ENCODE peak calls at places on chromosomes 16 and 17, in nine cellular contexts. One of them, this sample, is unnamed.

GRCh38 chr16:85583491-85584181 is 29.5 kb upstream of the GSE1 start:
- DNase-seq in endothelial cell: no peak
- DNase-seq in HFF-Myc: no peak
- DNase-seq in Caco-2: no peak
- DNase-seq in fibroblast of the aortic adventitia: peak; percentile 69
- DNase-seq in BE2C: peak; percentile 46
- DNase-seq in CD8-positive, alpha-beta T cell: no peak
- DNase-seq in GM10248: no peak
- DNase-seq in astrocyte of the spinal cord: peak; percentile 26
- DNase-seq in this sample: no peak

GRCh38 chr17:59830007-59830630 is 62.6 kb downstream of the TUBD1 start:
- DNase-seq in BE2C: no peak
- DNase-seq in astrocyte of the spinal cord: peak; percentile 83
- DNase-seq in CD8-positive, alpha-beta T cell: no peak
- DNase-seq in fibroblast of the aortic adventitia: peak; percentile 85
- DNase-seq in HFF-Myc: no peak
- DNase-seq in GM10248: no peak
- DNase-seq in endothelial cell: no peak
- DNase-seq in Caco-2: no peak
- DNase-seq in this sample: no peak

GRCh38 chr16:80664226-80664625 is 123.4 kb downstream of the DYNLRB2 start:
- DNase-seq in endothelial cell: no peak
- DNase-seq in fibroblast of the aortic adventitia: no peak
- DNase-seq in BE2C: no peak
- DNase-seq in astrocyte of the spinal cord: no peak
- DNase-seq in HFF-Myc: no peak
- DNase-seq in CD8-positive, alpha-beta T cell: no peak
- DNase-seq in GM10248: no peak
- DNase-seq in Caco-2: no peak
- DNase-seq in this sample: no peak

GRCh38 chr17:8147805-8148404 is 4.3 kb downstream of the PER1 start:
- DNase-seq in GM10248: no peak
- DNase-seq in Caco-2: no peak
- DNase-seq in BE2C: no peak
- DNase-seq in HFF-Myc: no peak
- DNase-seq in astrocyte of the spinal cord: no peak
- DNase-seq in CD8-positive, alpha-beta T cell: no peak
- DNase-seq in endothelial cell: no peak
- DNase-seq in fibroblast of the aortic adventitia: no peak
- DNase-seq in this sample: no peak

GRCh38 chr17:81735181-81736102 is 23.4 kb downstream of the SLC25A10 start:
- DNase-seq in astrocyte of the spinal cord: no peak
- DNase-seq in HFF-Myc: no peak
- DNase-seq in endothelial cell: no peak
- DNase-seq in BE2C: no peak
- DNase-seq in CD8-positive, alpha-beta T cell: no peak
- DNase-seq in Caco-2: peak; percentile 41
- DNase-seq in fibroblast of the aortic adventitia: peak; percentile 52
- DNase-seq in GM10248: peak; percentile 67
- DNase-seq in this sample: no peak

GRCh38 chr17:40342575-40343058 is 21.9 kb downstream of the GJD3 start:
- DNase-seq in CD8-positive, alpha-beta T cell: no peak
- DNase-seq in astrocyte of the spinal cord: no peak
- DNase-seq in Caco-2: no peak
- DNase-seq in HFF-Myc: no peak
- DNase-seq in BE2C: no peak
- DNase-seq in GM10248: no peak
- DNase-seq in endothelial cell: no peak
- DNase-seq in fibroblast of the aortic adventitia: no peak
- DNase-seq in this sample: no peak

GRCh38 chr16:11032922-11033291 is 88.5 kb downstream of the CLEC16A start:
- DNase-seq in endothelial cell: no peak
- DNase-seq in HFF-Myc: peak; percentile 77
- DNase-seq in fibroblast of the aortic adventitia: peak; percentile 94
- DNase-seq in Caco-2: no peak
- DNase-seq in astrocyte of the spinal cord: peak; percentile 41
- DNase-seq in GM10248: no peak
- DNase-seq in BE2C: no peak
- DNase-seq in CD8-positive, alpha-beta T cell: no peak
- DNase-seq in this sample: no peak

GRCh38 chr16:995087-995486 is 13.5 kb downstream of the SOX8 start:
- DNase-seq in CD8-positive, alpha-beta T cell: no peak
- DNase-seq in endothelial cell: no peak
- DNase-seq in astrocyte of the spinal cord: peak; percentile 46
- DNase-seq in GM10248: no peak
- DNase-seq in BE2C: no peak
- DNase-seq in Caco-2: no peak
- DNase-seq in HFF-Myc: no peak
- DNase-seq in fibroblast of the aortic adventitia: peak; percentile 24
- DNase-seq in this sample: no peak

GRCh38 chr16:22397931-22398330 is 23.5 kb upstream of the CDR2 start:
- DNase-seq in HFF-Myc: no peak
- DNase-seq in GM10248: no peak
- DNase-seq in Caco-2: no peak
- DNase-seq in CD8-positive, alpha-beta T cell: no peak
- DNase-seq in fibroblast of the aortic adventitia: no peak
- DNase-seq in endothelial cell: no peak
- DNase-seq in BE2C: no peak
- DNase-seq in astrocyte of the spinal cord: no peak
- DNase-seq in this sample: no peak

GRCh38 chr16:22400899-22401298 is 26.5 kb upstream of the CDR2 start:
- DNase-seq in fibroblast of the aortic adventitia: no peak
- DNase-seq in BE2C: no peak
- DNase-seq in CD8-positive, alpha-beta T cell: no peak
- DNase-seq in HFF-Myc: no peak
- DNase-seq in Caco-2: no peak
- DNase-seq in astrocyte of the spinal cord: no peak
- DNase-seq in GM10248: no peak
- DNase-seq in endothelial cell: no peak
- DNase-seq in this sample: no peak

GRCh38 chr16:22397459-22397858 is 23.0 kb upstream of the CDR2 start:
- DNase-seq in Caco-2: no peak
- DNase-seq in fibroblast of the aortic adventitia: peak; percentile 97
- DNase-seq in BE2C: no peak
- DNase-seq in endothelial cell: no peak
- DNase-seq in GM10248: no peak
- DNase-seq in CD8-positive, alpha-beta T cell: no peak
- DNase-seq in astrocyte of the spinal cord: peak; percentile 91
- DNase-seq in HFF-Myc: peak; percentile 59
- DNase-seq in this sample: no peak

GRCh38 chr16:22395960-22396359 is 21.5 kb upstream of the CDR2 start:
- DNase-seq in astrocyte of the spinal cord: no peak
- DNase-seq in Caco-2: no peak
- DNase-seq in GM10248: no peak
- DNase-seq in BE2C: no peak
- DNase-seq in CD8-positive, alpha-beta T cell: no peak
- DNase-seq in endothelial cell: no peak
- DNase-seq in fibroblast of the aortic adventitia: no peak
- DNase-seq in HFF-Myc: no peak
- DNase-seq in this sample: no peak
- TF ChIP-seq CTCF in astrocyte of the spinal cord: no peak
- TF ChIP-seq CTCF in Caco-2: no peak
- TF ChIP-seq CTCF in GM10248: no peak
- TF ChIP-seq CTCF in BE2C: no peak
- TF ChIP-seq CTCF in CD8-positive, alpha-beta T cell: no peak
- TF ChIP-seq CTCF in endothelial cell: no peak
- TF ChIP-seq CTCF in fibroblast of the aortic adventitia: no peak
- TF ChIP-seq CTCF in HFF-Myc: no peak
- TF ChIP-seq CTCF in this sample: no peak

DNA sequence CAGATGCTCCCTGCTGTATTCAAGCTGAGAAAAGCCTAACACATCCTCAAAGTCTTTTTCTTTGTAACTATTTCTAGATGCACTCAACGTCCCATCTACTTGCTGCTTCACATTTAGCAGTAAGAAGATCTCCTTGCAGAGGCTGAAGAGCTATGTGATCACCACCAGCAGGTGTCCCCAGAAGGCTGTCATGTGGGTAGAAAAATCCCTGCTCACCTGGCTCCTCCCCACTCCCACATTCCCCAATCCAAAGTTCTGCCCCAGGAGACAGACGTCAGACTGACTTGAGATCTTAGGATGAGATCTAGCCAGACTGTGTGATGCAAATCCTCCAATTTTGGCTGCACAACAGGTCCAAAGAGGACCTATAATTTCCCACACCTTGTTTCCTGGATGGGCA is 1.1 kb downstream of the CCL13 start:
- DNase-seq in CD8-positive, alpha-beta T cell: no peak
- DNase-seq in Caco-2: peak; percentile 29
- DNase-seq in GM10248: no peak
- DNase-seq in BE2C: no peak
- DNase-seq in astrocyte of the spinal cord: no peak
- DNase-seq in fibroblast of the aortic adventitia: no peak
- DNase-seq in HFF-Myc: no peak
- DNase-seq in endothelial cell: no peak
- DNase-seq in this sample: no peak
- TF ChIP-seq CTCF in CD8-positive, alpha-beta T cell: no peak
- TF ChIP-seq CTCF in Caco-2: peak; percentile 31
- TF ChIP-seq CTCF in GM10248: no peak
- TF ChIP-seq CTCF in BE2C: no peak
- TF ChIP-seq CTCF in astrocyte of the spinal cord: no peak
- TF ChIP-seq CTCF in fibroblast of the aortic adventitia: no peak
- TF ChIP-seq CTCF in HFF-Myc: no peak
- TF ChIP-seq CTCF in endothelial cell: no peak
- TF ChIP-seq CTCF in this sample: no peak

GRCh38 chr17:32010114-32010513 is 2.9 kb downstream of the LRRC37B start:
- DNase-seq in HFF-Myc: no peak
- DNase-seq in Caco-2: no peak
- DNase-seq in astrocyte of the spinal cord: no peak
- DNase-seq in GM10248: no peak
- DNase-seq in endothelial cell: no peak
- DNase-seq in CD8-positive, alpha-beta T cell: no peak
- DNase-seq in BE2C: no peak
- DNase-seq in fibroblast of the aortic adventitia: no peak
- DNase-seq in this sample: no peak

GRCh38 chr17:32009262-32009542 is 2.0 kb downstream of the LRRC37B start:
- DNase-seq in endothelial cell: no peak
- DNase-seq in GM10248: no peak
- DNase-seq in CD8-positive, alpha-beta T cell: no peak
- DNase-seq in Caco-2: no peak
- DNase-seq in astrocyte of the spinal cord: no peak
- DNase-seq in BE2C: no peak
- DNase-seq in HFF-Myc: no peak
- DNase-seq in fibroblast of the aortic adventitia: no peak
- DNase-seq in this sample: no peak

GRCh38 chr17:32006957-32007462 is at the start of gene LRRC37B:
- DNase-seq in astrocyte of the spinal cord: peak; percentile 74
- DNase-seq in GM10248: peak; percentile 89
- DNase-seq in endothelial cell: peak; percentile 93
- DNase-seq in CD8-positive, alpha-beta T cell: peak; percentile 86
- DNase-seq in Caco-2: peak; percentile 94
- DNase-seq in HFF-Myc: no peak
- DNase-seq in fibroblast of the aortic adventitia: peak; percentile 64
- DNase-seq in BE2C: peak; percentile 79
- DNase-seq in this sample: peak; percentile 67

DNA sequence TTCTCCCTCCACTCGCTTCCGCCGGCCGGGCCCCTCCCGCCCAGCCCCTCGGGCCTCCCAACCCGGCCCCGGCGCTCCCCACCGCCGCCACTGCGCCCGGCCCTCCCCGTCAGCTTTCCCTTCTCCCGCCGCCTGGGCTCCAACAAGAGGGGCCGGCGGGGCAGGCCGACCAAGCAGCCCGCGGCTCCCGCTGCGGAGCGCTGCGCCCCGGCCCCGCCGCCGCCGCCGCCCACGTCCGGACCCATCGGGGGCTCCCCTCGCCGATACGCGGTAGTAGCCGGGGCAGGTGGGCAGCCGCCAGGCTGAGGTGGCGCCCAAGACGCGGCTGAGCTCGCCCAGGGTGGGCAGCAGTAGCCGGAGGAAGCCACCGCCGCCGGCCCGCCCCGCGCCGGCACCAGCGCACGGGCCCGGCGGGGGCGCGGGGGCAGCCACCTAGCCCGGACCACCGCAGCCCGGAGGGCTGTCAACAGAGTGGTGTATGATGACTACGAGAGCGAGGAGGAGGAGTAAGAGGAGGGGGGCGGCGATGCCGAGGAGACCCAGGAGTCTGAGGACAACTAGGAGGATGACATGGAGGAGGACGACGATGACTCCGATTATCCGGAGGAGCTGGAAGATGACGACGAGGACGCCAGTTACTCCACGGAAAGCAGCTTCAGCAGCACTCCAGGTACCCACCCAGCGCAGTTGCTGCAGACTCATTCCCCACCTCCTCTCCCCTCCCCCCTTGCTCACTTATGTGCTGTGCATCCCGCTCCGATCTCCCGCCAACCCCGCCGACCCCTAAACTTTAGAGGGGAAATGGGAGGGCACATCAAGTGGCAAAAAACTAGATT is 498 bp downstream of the LRRC37B start:
- DNase-seq in endothelial cell: peak; percentile 32
- DNase-seq in HFF-Myc: no peak
- DNase-seq in Caco-2: peak; percentile 30
- DNase-seq in fibroblast of the aortic adventitia: peak; percentile 18
- DNase-seq in astrocyte of the spinal cord: peak; percentile 19
- DNase-seq in BE2C: peak; percentile 30
- DNase-seq in GM10248: peak; percentile 43
- DNase-seq in CD8-positive, alpha-beta T cell: peak; percentile 15
- DNase-seq in this sample: no peak
- TF ChIP-seq CTCF in endothelial cell: no peak
- TF ChIP-seq CTCF in HFF-Myc: no peak
- TF ChIP-seq CTCF in Caco-2: no peak
- TF ChIP-seq CTCF in fibroblast of the aortic adventitia: no peak
- TF ChIP-seq CTCF in astrocyte of the spinal cord: no peak
- TF ChIP-seq CTCF in BE2C: no peak
- TF ChIP-seq CTCF in GM10248: no peak
- TF ChIP-seq CTCF in CD8-positive, alpha-beta T cell: no peak
- TF ChIP-seq CTCF in this sample: no peak

GRCh38 chr17:78106211-78106610 is 22.3 kb downstream of the TMC6 start:
- DNase-seq in HFF-Myc: no peak
- DNase-seq in GM10248: no peak
- DNase-seq in fibroblast of the aortic adventitia: no peak
- DNase-seq in astrocyte of the spinal cord: no peak
- DNase-seq in endothelial cell: no peak
- DNase-seq in CD8-positive, alpha-beta T cell: no peak
- DNase-seq in BE2C: no peak
- DNase-seq in Caco-2: no peak
- DNase-seq in this sample: no peak

GRCh38 chr17:78107457-78107856 is 21.1 kb downstream of the TMC6 start:
- DNase-seq in fibroblast of the aortic adventitia: peak; percentile 54
- DNase-seq in Caco-2: no peak
- DNase-seq in CD8-positive, alpha-beta T cell: no peak
- DNase-seq in HFF-Myc: no peak
- DNase-seq in BE2C: no peak
- DNase-seq in GM10248: no peak
- DNase-seq in endothelial cell: no peak
- DNase-seq in astrocyte of the spinal cord: no peak
- DNase-seq in this sample: no peak

GRCh38 chr17:78105101-78105500 is 23.5 kb downstream of the TMC6 start:
- DNase-seq in astrocyte of the spinal cord: no peak
- DNase-seq in GM10248: no peak
- DNase-seq in fibroblast of the aortic adventitia: no peak
- DNase-seq in CD8-positive, alpha-beta T cell: no peak
- DNase-seq in BE2C: no peak
- DNase-seq in endothelial cell: no peak
- DNase-seq in HFF-Myc: no peak
- DNase-seq in Caco-2: no peak
- DNase-seq in this sample: no peak

GRCh38 chr17:78104540-78104941 is 24.0 kb downstream of the TMC6 start:
- DNase-seq in astrocyte of the spinal cord: no peak
- DNase-seq in GM10248: no peak
- DNase-seq in HFF-Myc: no peak
- DNase-seq in BE2C: no peak
- DNase-seq in fibroblast of the aortic adventitia: no peak
- DNase-seq in Caco-2: no peak
- DNase-seq in CD8-positive, alpha-beta T cell: no peak
- DNase-seq in endothelial cell: no peak
- DNase-seq in this sample: no peak

DNA sequence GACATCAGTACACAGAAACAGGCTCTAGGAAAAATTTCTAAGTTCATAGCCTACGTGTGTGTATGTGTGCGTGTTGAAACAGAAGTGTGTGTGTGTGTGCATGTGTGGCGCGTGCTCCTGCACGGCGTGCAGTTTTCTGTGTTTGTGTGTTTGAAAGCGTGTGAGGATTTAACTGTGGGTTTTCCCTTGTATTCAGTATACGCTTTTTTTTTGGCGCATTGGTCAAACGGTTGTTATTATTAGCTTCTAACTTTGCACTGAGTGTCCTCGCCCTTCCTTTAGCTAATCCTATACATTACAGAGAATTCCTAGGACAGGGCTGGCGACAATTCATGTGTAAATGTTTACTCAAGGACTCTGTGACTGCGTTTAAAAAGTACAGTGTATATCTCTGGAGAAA is 23.0 kb downstream of the TMC6 start:
- DNase-seq in HFF-Myc: no peak
- DNase-seq in CD8-positive, alpha-beta T cell: no peak
- DNase-seq in endothelial cell: no peak
- DNase-seq in Caco-2: no peak
- DNase-seq in astrocyte of the spinal cord: no peak
- DNase-seq in fibroblast of the aortic adventitia: no peak
- DNase-seq in BE2C: no peak
- DNase-seq in GM10248: no peak
- DNase-seq in this sample: no peak
- TF ChIP-seq CTCF in HFF-Myc: no peak
- TF ChIP-seq CTCF in CD8-positive, alpha-beta T cell: no peak
- TF ChIP-seq CTCF in endothelial cell: no peak
- TF ChIP-seq CTCF in Caco-2: no peak
- TF ChIP-seq CTCF in astrocyte of the spinal cord: no peak
- TF ChIP-seq CTCF in fibroblast of the aortic adventitia: no peak
- TF ChIP-seq CTCF in BE2C: no peak
- TF ChIP-seq CTCF in GM10248: no peak
- TF ChIP-seq CTCF in this sample: no peak

This sample was measured in D721Med.